ENCODE peak calls at places on chromosomes 4 and X, in eight cellular contexts. One of them, this sample, is unnamed. For H3K4me1, the result is how much of the 10 kb centered on the place peaks cover.

GRCh38 chrX:39519566-39520301 is 578.0 kb downstream of the BCOR start:
- DNase-seq in HAP-1: no peak
- DNase-seq in sigmoid colon: no peak
- DNase-seq in aorta: no peak
- DNase-seq in tibial nerve: no peak
- DNase-seq in esophagus squamous epithelium: no peak
- DNase-seq in upper lobe of right lung: no peak
- DNase-seq in testis: no peak
- DNase-seq in this sample: no peak

GRCh38 chr4:109985993-109986640 is 73.4 kb downstream of the EGF start:
- DNase-seq in sigmoid colon: no peak
- DNase-seq in HAP-1: no peak
- DNase-seq in tibial nerve: no peak
- DNase-seq in aorta: no peak
- DNase-seq in esophagus squamous epithelium: no peak
- DNase-seq in testis: no peak
- DNase-seq in upper lobe of right lung: no peak
- DNase-seq in this sample: peak

GRCh38 chr4:186592961-186593586 is 37.7 kb upstream of the MTNR1A start:
- DNase-seq in tibial nerve: no peak
- DNase-seq in HAP-1: no peak
- DNase-seq in aorta: no peak
- DNase-seq in sigmoid colon: no peak
- DNase-seq in testis: no peak
- DNase-seq in upper lobe of right lung: no peak
- DNase-seq in esophagus squamous epithelium: no peak
- DNase-seq in this sample: peak

GRCh38 chr4:83636930-83637329 is 101.0 kb downstream of the GPAT3 start:
- DNase-seq in esophagus squamous epithelium: no peak
- DNase-seq in upper lobe of right lung: no peak
- DNase-seq in testis: no peak
- DNase-seq in tibial nerve: no peak
- DNase-seq in aorta: no peak
- DNase-seq in sigmoid colon: no peak
- DNase-seq in HAP-1: no peak
- DNase-seq in this sample: no peak

GRCh38 chr4:188989371-188989770 is 850.1 kb downstream of the TRIML1 start:
- DNase-seq in aorta: no peak
- DNase-seq in HAP-1: no peak
- DNase-seq in upper lobe of right lung: no peak
- DNase-seq in testis: no peak
- DNase-seq in tibial nerve: no peak
- DNase-seq in esophagus squamous epithelium: no peak
- DNase-seq in sigmoid colon: no peak
- DNase-seq in this sample: no peak

GRCh38 chr4:106530816-106531215 is 162.2 kb upstream of the GIMD1 start:
- DNase-seq in sigmoid colon: no peak
- DNase-seq in HAP-1: no peak
- DNase-seq in upper lobe of right lung: no peak
- DNase-seq in tibial nerve: no peak
- DNase-seq in esophagus squamous epithelium: no peak
- DNase-seq in aorta: no peak
- DNase-seq in testis: no peak
- DNase-seq in this sample: peak

GRCh38 chr4:83208776-83209365 is 75.7 kb downstream of the COQ2 start:
- DNase-seq in sigmoid colon: no peak
- DNase-seq in aorta: no peak
- DNase-seq in esophagus squamous epithelium: no peak
- DNase-seq in tibial nerve: no peak
- DNase-seq in HAP-1: no peak
- DNase-seq in upper lobe of right lung: no peak
- DNase-seq in testis: no peak
- DNase-seq in this sample: peak

GRCh38 chrX:41029332-41029731 is 55.9 kb upstream of the USP9X start:
- DNase-seq in tibial nerve: no peak
- DNase-seq in upper lobe of right lung: no peak
- DNase-seq in esophagus squamous epithelium: no peak
- DNase-seq in HAP-1: no peak
- DNase-seq in aorta: no peak
- DNase-seq in sigmoid colon: no peak
- DNase-seq in testis: no peak
- DNase-seq in this sample: no peak

GRCh38 chr4:86280246-86280645 is 79.6 kb downstream of the MAPK10 start:
- DNase-seq in aorta: no peak
- DNase-seq in esophagus squamous epithelium: no peak
- DNase-seq in upper lobe of right lung: no peak
- DNase-seq in sigmoid colon: no peak
- DNase-seq in HAP-1: no peak
- DNase-seq in testis: no peak
- DNase-seq in tibial nerve: no peak
- DNase-seq in this sample: no peak

GRCh38 chrX:121754301-121754700 is 706.9 kb downstream of the GLUD2 start:
- DNase-seq in sigmoid colon: no peak
- DNase-seq in tibial nerve: no peak
- DNase-seq in upper lobe of right lung: no peak
- DNase-seq in esophagus squamous epithelium: no peak
- DNase-seq in HAP-1: no peak
- DNase-seq in testis: no peak
- DNase-seq in aorta: no peak
- DNase-seq in this sample: no peak

GRCh38 chr4:135123632-135124031 is 922.0 kb upstream of the PABPC4L start:
- DNase-seq in upper lobe of right lung: no peak
- DNase-seq in aorta: no peak
- DNase-seq in testis: no peak
- DNase-seq in esophagus squamous epithelium: no peak
- DNase-seq in tibial nerve: no peak
- DNase-seq in sigmoid colon: no peak
- DNase-seq in HAP-1: no peak
- DNase-seq in this sample: peak

GRCh38 chrX:10265775-10266174 is 109.0 kb downstream of the CLCN4 start:
- DNase-seq in esophagus squamous epithelium: no peak
- DNase-seq in tibial nerve: no peak
- DNase-seq in testis: no peak
- DNase-seq in sigmoid colon: no peak
- DNase-seq in HAP-1: no peak
- DNase-seq in aorta: no peak
- DNase-seq in upper lobe of right lung: no peak
- DNase-seq in this sample: no peak
- H3K4me1 ChIP-seq in esophagus squamous epithelium: under half
- H3K4me1 ChIP-seq in tibial nerve: under half
- H3K4me1 ChIP-seq in testis: under half
- H3K4me1 ChIP-seq in sigmoid colon: under half
- H3K4me1 ChIP-seq in HAP-1: under half
- H3K4me1 ChIP-seq in aorta: under half
- H3K4me1 ChIP-seq in upper lobe of right lung: under half
- H3K4me1 ChIP-seq in this sample: under half

GRCh38 chr4:8225704-8226443 is 26.8 kb downstream of the SH3TC1 start:
- DNase-seq in upper lobe of right lung: no peak
- DNase-seq in sigmoid colon: no peak
- DNase-seq in aorta: no peak
- DNase-seq in HAP-1: no peak
- DNase-seq in esophagus squamous epithelium: no peak
- DNase-seq in tibial nerve: no peak
- DNase-seq in testis: no peak
- DNase-seq in this sample: no peak
- H3K4me1 ChIP-seq in upper lobe of right lung: under half
- H3K4me1 ChIP-seq in sigmoid colon: under half
- H3K4me1 ChIP-seq in aorta: under half
- H3K4me1 ChIP-seq in HAP-1: under half
- H3K4me1 ChIP-seq in esophagus squamous epithelium: half or more
- H3K4me1 ChIP-seq in tibial nerve: under half
- H3K4me1 ChIP-seq in testis: under half
- H3K4me1 ChIP-seq in this sample: under half

GRCh38 chr4:4671774-4672349 is 130.0 kb upstream of the STX18 start:
- DNase-seq in sigmoid colon: no peak
- DNase-seq in upper lobe of right lung: no peak
- DNase-seq in tibial nerve: no peak
- DNase-seq in aorta: no peak
- DNase-seq in HAP-1: no peak
- DNase-seq in esophagus squamous epithelium: no peak
- DNase-seq in testis: no peak
- DNase-seq in this sample: no peak

GRCh38 chr4:4673070-4673469 is 131.2 kb upstream of the STX18 start:
- DNase-seq in upper lobe of right lung: no peak
- DNase-seq in sigmoid colon: peak
- DNase-seq in esophagus squamous epithelium: no peak
- DNase-seq in HAP-1: peak
- DNase-seq in aorta: no peak
- DNase-seq in testis: peak
- DNase-seq in tibial nerve: no peak
- DNase-seq in this sample: no peak

GRCh38 chr4:4670869-4671268 is 129.0 kb upstream of the STX18 start:
- DNase-seq in HAP-1: no peak
- DNase-seq in aorta: no peak
- DNase-seq in upper lobe of right lung: no peak
- DNase-seq in testis: no peak
- DNase-seq in tibial nerve: no peak
- DNase-seq in esophagus squamous epithelium: no peak
- DNase-seq in sigmoid colon: no peak
- DNase-seq in this sample: no peak

GRCh38 chr4:4675051-4675581 is 133.3 kb upstream of the STX18 start:
- DNase-seq in testis: no peak
- DNase-seq in aorta: no peak
- DNase-seq in upper lobe of right lung: no peak
- DNase-seq in HAP-1: no peak
- DNase-seq in esophagus squamous epithelium: no peak
- DNase-seq in sigmoid colon: peak
- DNase-seq in tibial nerve: no peak
- DNase-seq in this sample: no peak

DNA sequence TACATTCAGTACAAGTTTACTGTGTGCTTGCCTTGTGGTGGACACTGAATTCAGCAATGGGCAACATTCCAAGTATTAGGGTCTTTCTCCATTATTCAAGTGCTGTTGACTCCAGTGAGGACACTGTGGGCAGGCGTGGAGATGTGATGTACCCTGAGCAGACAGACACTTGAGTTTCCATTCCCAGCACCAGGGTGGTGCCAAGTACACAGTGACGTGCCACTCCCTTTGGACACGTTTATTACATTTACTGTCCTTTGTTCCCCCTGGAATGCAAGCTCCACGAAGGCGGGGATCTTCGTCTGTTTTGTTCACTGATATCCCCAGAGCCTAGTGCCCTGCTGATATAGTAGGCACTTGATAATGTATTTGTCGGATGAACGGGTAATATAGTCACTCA is 130.5 kb upstream of the STX18 start:
- DNase-seq in esophagus squamous epithelium: no peak
- DNase-seq in sigmoid colon: peak
- DNase-seq in HAP-1: no peak
- DNase-seq in aorta: no peak
- DNase-seq in testis: no peak
- DNase-seq in tibial nerve: no peak
- DNase-seq in upper lobe of right lung: no peak
- DNase-seq in this sample: no peak
- H3K4me1 ChIP-seq in esophagus squamous epithelium: under half
- H3K4me1 ChIP-seq in sigmoid colon: under half
- H3K4me1 ChIP-seq in HAP-1: under half
- H3K4me1 ChIP-seq in aorta: under half
- H3K4me1 ChIP-seq in testis: under half
- H3K4me1 ChIP-seq in tibial nerve: under half
- H3K4me1 ChIP-seq in upper lobe of right lung: under half
- H3K4me1 ChIP-seq in this sample: under half

DNA sequence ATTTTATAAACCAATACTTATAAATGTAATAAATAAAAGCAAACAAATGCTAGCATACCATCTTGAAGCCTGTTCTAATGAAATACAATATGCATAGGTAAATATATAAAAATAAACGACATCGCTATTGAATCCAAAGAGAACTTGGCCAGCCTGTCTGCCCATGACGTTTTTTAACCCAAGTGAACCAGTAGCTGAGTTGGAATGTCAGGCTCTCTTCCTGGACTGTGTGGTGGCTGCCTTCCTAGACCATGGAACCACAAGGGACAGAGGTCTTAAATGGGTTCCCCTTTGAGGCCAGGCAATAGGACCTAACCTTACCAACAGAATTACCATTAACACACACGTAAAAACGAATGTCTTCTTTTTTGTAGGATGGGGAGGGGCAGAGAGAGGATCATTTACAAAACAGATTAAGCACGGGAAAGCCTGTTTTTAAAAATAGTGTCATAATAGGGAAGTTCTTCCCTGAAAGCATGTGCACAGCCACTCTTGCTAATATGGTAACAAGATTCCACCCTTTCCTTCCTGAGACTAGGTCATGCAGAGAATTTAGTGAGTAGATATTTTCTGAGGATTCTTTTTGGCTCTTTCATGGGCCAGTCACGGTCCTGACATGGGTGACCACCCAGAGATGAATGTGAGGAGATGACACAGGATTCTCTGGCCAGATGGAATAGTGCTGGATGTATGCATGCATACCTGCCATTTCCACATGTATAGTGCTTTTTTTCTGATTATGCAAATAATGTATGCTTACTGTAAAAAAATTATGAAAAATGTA is 69.4 kb upstream of the ACSL1 start:
- DNase-seq in HAP-1: no peak
- DNase-seq in esophagus squamous epithelium: no peak
- DNase-seq in aorta: no peak
- DNase-seq in sigmoid colon: no peak
- DNase-seq in upper lobe of right lung: no peak
- DNase-seq in tibial nerve: no peak
- DNase-seq in testis: no peak
- DNase-seq in this sample: no peak
- H3K4me1 ChIP-seq in HAP-1: under half
- H3K4me1 ChIP-seq in esophagus squamous epithelium: under half
- H3K4me1 ChIP-seq in aorta: under half
- H3K4me1 ChIP-seq in sigmoid colon: under half
- H3K4me1 ChIP-seq in upper lobe of right lung: under half
- H3K4me1 ChIP-seq in tibial nerve: under half
- H3K4me1 ChIP-seq in testis: under half
- H3K4me1 ChIP-seq in this sample: half or more

DNA sequence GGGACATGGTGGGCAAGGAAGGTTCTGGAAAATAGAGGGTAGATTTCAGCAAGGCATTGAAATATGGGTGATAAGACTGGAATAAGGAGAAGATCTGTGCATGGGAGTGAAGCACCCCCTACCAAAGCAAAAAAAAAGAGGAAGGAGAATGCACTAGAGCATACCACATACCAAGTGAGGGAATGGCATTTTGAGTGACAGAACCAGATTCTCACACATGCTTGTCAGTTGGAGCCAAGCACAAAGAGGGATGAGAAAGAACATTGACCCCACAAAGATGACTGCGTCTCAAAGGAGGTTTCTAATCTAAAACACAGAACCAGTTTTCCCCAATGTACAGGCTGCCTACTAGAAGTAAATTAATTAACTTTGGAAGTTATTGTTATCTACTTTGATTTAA is 140.3 kb upstream of the SMAD1 start:
- DNase-seq in upper lobe of right lung: no peak
- DNase-seq in tibial nerve: no peak
- DNase-seq in sigmoid colon: no peak
- DNase-seq in HAP-1: no peak
- DNase-seq in aorta: no peak
- DNase-seq in testis: no peak
- DNase-seq in esophagus squamous epithelium: no peak
- DNase-seq in this sample: no peak
- H3K4me1 ChIP-seq in upper lobe of right lung: under half
- H3K4me1 ChIP-seq in tibial nerve: under half
- H3K4me1 ChIP-seq in sigmoid colon: under half
- H3K4me1 ChIP-seq in HAP-1: under half
- H3K4me1 ChIP-seq in aorta: under half
- H3K4me1 ChIP-seq in testis: under half
- H3K4me1 ChIP-seq in esophagus squamous epithelium: under half
- H3K4me1 ChIP-seq in this sample: under half